ENCODE peak calls at places on chromosome 7, in seven cellular contexts. One of them, this sample, is unnamed.

GRCh38 chr7:916291-916941 is 38.1 kb downstream of the ADAP1 start:
- DNase-seq in GM04504: no peak
- DNase-seq in activated T-cell treated with anti-CD3 and anti-CD28 coated beads, Interleukin-2, amount 50 U/mL, for 72 hours: no peak
- DNase-seq in hypothalamus: no peak
- DNase-seq in stimulated activated CD4-positive, alpha-beta T cell treated with anti-CD3 and anti-CD28 coated beads, Interleukin-2, amount 100 ng/mL, for 24 hours: no peak
- DNase-seq in ureter: no peak
- DNase-seq in NCI-H446: peak; percentile 34
- DNase-seq in this sample: no peak

GRCh38 chr7:135414850-135415439 is 95.0 kb downstream of the CNOT4 start:
- DNase-seq in GM04504: peak; percentile 15
- DNase-seq in activated T-cell treated with anti-CD3 and anti-CD28 coated beads, Interleukin-2, amount 50 U/mL, for 72 hours: peak; percentile 34
- DNase-seq in hypothalamus: no peak
- DNase-seq in stimulated activated CD4-positive, alpha-beta T cell treated with anti-CD3 and anti-CD28 coated beads, Interleukin-2, amount 100 ng/mL, for 24 hours: peak; percentile 23
- DNase-seq in ureter: no peak
- DNase-seq in NCI-H446: peak; percentile 26
- DNase-seq in this sample: peak; percentile 3

GRCh38 chr7:122628651-122629411 is 70.1 kb downstream of the RNF133 start:
- DNase-seq in GM04504: no peak
- DNase-seq in activated T-cell treated with anti-CD3 and anti-CD28 coated beads, Interleukin-2, amount 50 U/mL, for 72 hours: no peak
- DNase-seq in hypothalamus: no peak
- DNase-seq in stimulated activated CD4-positive, alpha-beta T cell treated with anti-CD3 and anti-CD28 coated beads, Interleukin-2, amount 100 ng/mL, for 24 hours: no peak
- DNase-seq in ureter: no peak
- DNase-seq in NCI-H446: no peak
- DNase-seq in this sample: no peak

GRCh38 chr7:21618706-21619105 is 75.9 kb downstream of the DNAH11 start:
- DNase-seq in GM04504: no peak
- DNase-seq in activated T-cell treated with anti-CD3 and anti-CD28 coated beads, Interleukin-2, amount 50 U/mL, for 72 hours: no peak
- DNase-seq in hypothalamus: no peak
- DNase-seq in stimulated activated CD4-positive, alpha-beta T cell treated with anti-CD3 and anti-CD28 coated beads, Interleukin-2, amount 100 ng/mL, for 24 hours: no peak
- DNase-seq in ureter: no peak
- DNase-seq in NCI-H446: no peak
- DNase-seq in this sample: no peak

GRCh38 chr7:133376514-133376913 is 123.6 kb downstream of the EXOC4 start:
- DNase-seq in GM04504: no peak
- DNase-seq in activated T-cell treated with anti-CD3 and anti-CD28 coated beads, Interleukin-2, amount 50 U/mL, for 72 hours: no peak
- DNase-seq in hypothalamus: no peak
- DNase-seq in stimulated activated CD4-positive, alpha-beta T cell treated with anti-CD3 and anti-CD28 coated beads, Interleukin-2, amount 100 ng/mL, for 24 hours: no peak
- DNase-seq in ureter: no peak
- DNase-seq in NCI-H446: no peak
- DNase-seq in this sample: no peak

GRCh38 chr7:98654524-98655272 is 37.6 kb downstream of the NPTX2 start:
- DNase-seq in GM04504: no peak
- DNase-seq in activated T-cell treated with anti-CD3 and anti-CD28 coated beads, Interleukin-2, amount 50 U/mL, for 72 hours: no peak
- DNase-seq in hypothalamus: no peak
- DNase-seq in stimulated activated CD4-positive, alpha-beta T cell treated with anti-CD3 and anti-CD28 coated beads, Interleukin-2, amount 100 ng/mL, for 24 hours: no peak
- DNase-seq in ureter: no peak
- DNase-seq in NCI-H446: no peak
- DNase-seq in this sample: no peak

GRCh38 chr7:148277042-148277660 is 313.4 kb upstream of the C7orf33 start:
- DNase-seq in GM04504: no peak
- DNase-seq in activated T-cell treated with anti-CD3 and anti-CD28 coated beads, Interleukin-2, amount 50 U/mL, for 72 hours: no peak
- DNase-seq in hypothalamus: no peak
- DNase-seq in stimulated activated CD4-positive, alpha-beta T cell treated with anti-CD3 and anti-CD28 coated beads, Interleukin-2, amount 100 ng/mL, for 24 hours: no peak
- DNase-seq in ureter: peak; percentile 22
- DNase-seq in NCI-H446: no peak
- DNase-seq in this sample: no peak

GRCh38 chr7:155357573-155358041 is 59.9 kb downstream of the INSIG1 start:
- DNase-seq in GM04504: no peak
- DNase-seq in activated T-cell treated with anti-CD3 and anti-CD28 coated beads, Interleukin-2, amount 50 U/mL, for 72 hours: no peak
- DNase-seq in hypothalamus: no peak
- DNase-seq in stimulated activated CD4-positive, alpha-beta T cell treated with anti-CD3 and anti-CD28 coated beads, Interleukin-2, amount 100 ng/mL, for 24 hours: no peak
- DNase-seq in ureter: no peak
- DNase-seq in NCI-H446: no peak
- DNase-seq in this sample: no peak

GRCh38 chr7:13111230-13111629 is 423.8 kb downstream of the ARL4A start:
- DNase-seq in GM04504: no peak
- DNase-seq in activated T-cell treated with anti-CD3 and anti-CD28 coated beads, Interleukin-2, amount 50 U/mL, for 72 hours: peak; percentile 51
- DNase-seq in hypothalamus: no peak
- DNase-seq in stimulated activated CD4-positive, alpha-beta T cell treated with anti-CD3 and anti-CD28 coated beads, Interleukin-2, amount 100 ng/mL, for 24 hours: no peak
- DNase-seq in ureter: no peak
- DNase-seq in NCI-H446: no peak
- DNase-seq in this sample: no peak

GRCh38 chr7:141466151-141466904 is 84.9 kb upstream of the AGK start:
- DNase-seq in GM04504: no peak
- DNase-seq in activated T-cell treated with anti-CD3 and anti-CD28 coated beads, Interleukin-2, amount 50 U/mL, for 72 hours: no peak
- DNase-seq in hypothalamus: no peak
- DNase-seq in stimulated activated CD4-positive, alpha-beta T cell treated with anti-CD3 and anti-CD28 coated beads, Interleukin-2, amount 100 ng/mL, for 24 hours: no peak
- DNase-seq in ureter: no peak
- DNase-seq in NCI-H446: no peak
- DNase-seq in this sample: no peak

GRCh38 chr7:55307123-55307916 is 57.8 kb upstream of the LANCL2 start:
- DNase-seq in GM04504: no peak
- DNase-seq in activated T-cell treated with anti-CD3 and anti-CD28 coated beads, Interleukin-2, amount 50 U/mL, for 72 hours: no peak
- DNase-seq in hypothalamus: no peak
- DNase-seq in stimulated activated CD4-positive, alpha-beta T cell treated with anti-CD3 and anti-CD28 coated beads, Interleukin-2, amount 100 ng/mL, for 24 hours: no peak
- DNase-seq in ureter: no peak
- DNase-seq in NCI-H446: no peak
- DNase-seq in this sample: no peak

GRCh38 chr7:158723714-158724385 is 19.2 kb upstream of the NCAPG2 start:
- DNase-seq in GM04504: no peak
- DNase-seq in activated T-cell treated with anti-CD3 and anti-CD28 coated beads, Interleukin-2, amount 50 U/mL, for 72 hours: no peak
- DNase-seq in hypothalamus: no peak
- DNase-seq in stimulated activated CD4-positive, alpha-beta T cell treated with anti-CD3 and anti-CD28 coated beads, Interleukin-2, amount 100 ng/mL, for 24 hours: no peak
- DNase-seq in ureter: no peak
- DNase-seq in NCI-H446: no peak
- DNase-seq in this sample: no peak

GRCh38 chr7:151795168-151795754 is 81.7 kb downstream of the PRKAG2 start:
- DNase-seq in GM04504: no peak
- DNase-seq in activated T-cell treated with anti-CD3 and anti-CD28 coated beads, Interleukin-2, amount 50 U/mL, for 72 hours: peak; percentile 86
- DNase-seq in hypothalamus: no peak
- DNase-seq in stimulated activated CD4-positive, alpha-beta T cell treated with anti-CD3 and anti-CD28 coated beads, Interleukin-2, amount 100 ng/mL, for 24 hours: peak; percentile 84
- DNase-seq in ureter: no peak
- DNase-seq in NCI-H446: no peak
- DNase-seq in this sample: no peak

GRCh38 chr7:31110331-31111108 is 58.4 kb downstream of the ADCYAP1R1 start:
- DNase-seq in GM04504: no peak
- DNase-seq in activated T-cell treated with anti-CD3 and anti-CD28 coated beads, Interleukin-2, amount 50 U/mL, for 72 hours: no peak
- DNase-seq in hypothalamus: no peak
- DNase-seq in stimulated activated CD4-positive, alpha-beta T cell treated with anti-CD3 and anti-CD28 coated beads, Interleukin-2, amount 100 ng/mL, for 24 hours: no peak
- DNase-seq in ureter: peak; percentile 20
- DNase-seq in NCI-H446: no peak
- DNase-seq in this sample: no peak

GRCh38 chr7:94289071-94289470 is 105.6 kb upstream of the COL1A2 start:
- DNase-seq in GM04504: peak; percentile 82
- DNase-seq in activated T-cell treated with anti-CD3 and anti-CD28 coated beads, Interleukin-2, amount 50 U/mL, for 72 hours: no peak
- DNase-seq in hypothalamus: peak; percentile 4
- DNase-seq in stimulated activated CD4-positive, alpha-beta T cell treated with anti-CD3 and anti-CD28 coated beads, Interleukin-2, amount 100 ng/mL, for 24 hours: no peak
- DNase-seq in ureter: peak; percentile 64
- DNase-seq in NCI-H446: peak; percentile 80
- DNase-seq in this sample: peak; percentile 73

GRCh38 chr7:77409739-77410545 is 6.2 kb downstream of the GSAP start:
- DNase-seq in GM04504: peak; percentile 61
- DNase-seq in activated T-cell treated with anti-CD3 and anti-CD28 coated beads, Interleukin-2, amount 50 U/mL, for 72 hours: no peak
- DNase-seq in hypothalamus: no peak
- DNase-seq in stimulated activated CD4-positive, alpha-beta T cell treated with anti-CD3 and anti-CD28 coated beads, Interleukin-2, amount 100 ng/mL, for 24 hours: no peak
- DNase-seq in ureter: no peak
- DNase-seq in NCI-H446: no peak
- DNase-seq in this sample: no peak

GRCh38 chr7:436367-437128 is 83.1 kb downstream of the PDGFA start:
- DNase-seq in GM04504: no peak
- DNase-seq in activated T-cell treated with anti-CD3 and anti-CD28 coated beads, Interleukin-2, amount 50 U/mL, for 72 hours: no peak
- DNase-seq in hypothalamus: no peak
- DNase-seq in stimulated activated CD4-positive, alpha-beta T cell treated with anti-CD3 and anti-CD28 coated beads, Interleukin-2, amount 100 ng/mL, for 24 hours: no peak
- DNase-seq in ureter: no peak
- DNase-seq in NCI-H446: no peak
- DNase-seq in this sample: no peak

GRCh38 chr7:156180451-156181229 is 368.4 kb upstream of the SHH start:
- DNase-seq in GM04504: no peak
- DNase-seq in activated T-cell treated with anti-CD3 and anti-CD28 coated beads, Interleukin-2, amount 50 U/mL, for 72 hours: no peak
- DNase-seq in hypothalamus: no peak
- DNase-seq in stimulated activated CD4-positive, alpha-beta T cell treated with anti-CD3 and anti-CD28 coated beads, Interleukin-2, amount 100 ng/mL, for 24 hours: no peak
- DNase-seq in ureter: no peak
- DNase-seq in NCI-H446: no peak
- DNase-seq in this sample: no peak

GRCh38 chr7:11703829-11704228 is 128.2 kb downstream of the THSD7A start:
- DNase-seq in GM04504: no peak
- DNase-seq in activated T-cell treated with anti-CD3 and anti-CD28 coated beads, Interleukin-2, amount 50 U/mL, for 72 hours: no peak
- DNase-seq in hypothalamus: no peak
- DNase-seq in stimulated activated CD4-positive, alpha-beta T cell treated with anti-CD3 and anti-CD28 coated beads, Interleukin-2, amount 100 ng/mL, for 24 hours: no peak
- DNase-seq in ureter: no peak
- DNase-seq in NCI-H446: no peak
- DNase-seq in this sample: no peak

GRCh38 chr7:156969972-156970420 is 20.5 kb downstream of the NOM1 start:
- DNase-seq in GM04504: peak; percentile 12
- DNase-seq in activated T-cell treated with anti-CD3 and anti-CD28 coated beads, Interleukin-2, amount 50 U/mL, for 72 hours: no peak
- DNase-seq in hypothalamus: no peak
- DNase-seq in stimulated activated CD4-positive, alpha-beta T cell treated with anti-CD3 and anti-CD28 coated beads, Interleukin-2, amount 100 ng/mL, for 24 hours: no peak
- DNase-seq in ureter: no peak
- DNase-seq in NCI-H446: no peak
- DNase-seq in this sample: no peak

GRCh38 chr7:41916450-41916927 is 213.6 kb upstream of the INHBA start:
- DNase-seq in GM04504: peak; percentile 98
- DNase-seq in activated T-cell treated with anti-CD3 and anti-CD28 coated beads, Interleukin-2, amount 50 U/mL, for 72 hours: no peak
- DNase-seq in hypothalamus: no peak
- DNase-seq in stimulated activated CD4-positive, alpha-beta T cell treated with anti-CD3 and anti-CD28 coated beads, Interleukin-2, amount 100 ng/mL, for 24 hours: no peak
- DNase-seq in ureter: no peak
- DNase-seq in NCI-H446: no peak
- DNase-seq in this sample: no peak

GRCh38 chr7:129741011-129741410 is 129.5 kb downstream of the NRF1 start:
- DNase-seq in GM04504: no peak
- DNase-seq in activated T-cell treated with anti-CD3 and anti-CD28 coated beads, Interleukin-2, amount 50 U/mL, for 72 hours: no peak
- DNase-seq in hypothalamus: no peak
- DNase-seq in stimulated activated CD4-positive, alpha-beta T cell treated with anti-CD3 and anti-CD28 coated beads, Interleukin-2, amount 100 ng/mL, for 24 hours: no peak
- DNase-seq in ureter: no peak
- DNase-seq in NCI-H446: no peak
- DNase-seq in this sample: no peak

GRCh38 chr7:33940503-33940902 is 35.2 kb downstream of the BMPER start:
- DNase-seq in GM04504: no peak
- DNase-seq in activated T-cell treated with anti-CD3 and anti-CD28 coated beads, Interleukin-2, amount 50 U/mL, for 72 hours: no peak
- DNase-seq in hypothalamus: no peak
- DNase-seq in stimulated activated CD4-positive, alpha-beta T cell treated with anti-CD3 and anti-CD28 coated beads, Interleukin-2, amount 100 ng/mL, for 24 hours: no peak
- DNase-seq in ureter: no peak
- DNase-seq in NCI-H446: no peak
- DNase-seq in this sample: no peak

GRCh38 chr7:73437699-73438416 is 4.3 kb downstream of the FZD9 start:
- DNase-seq in GM04504: no peak
- DNase-seq in activated T-cell treated with anti-CD3 and anti-CD28 coated beads, Interleukin-2, amount 50 U/mL, for 72 hours: no peak
- DNase-seq in hypothalamus: no peak
- DNase-seq in stimulated activated CD4-positive, alpha-beta T cell treated with anti-CD3 and anti-CD28 coated beads, Interleukin-2, amount 100 ng/mL, for 24 hours: no peak
- DNase-seq in ureter: no peak
- DNase-seq in NCI-H446: no peak
- DNase-seq in this sample: no peak

GRCh38 chr7:101944611-101945010 is 127.2 kb downstream of the CUX1 start:
- DNase-seq in GM04504: no peak
- DNase-seq in activated T-cell treated with anti-CD3 and anti-CD28 coated beads, Interleukin-2, amount 50 U/mL, for 72 hours: no peak
- DNase-seq in hypothalamus: no peak
- DNase-seq in stimulated activated CD4-positive, alpha-beta T cell treated with anti-CD3 and anti-CD28 coated beads, Interleukin-2, amount 100 ng/mL, for 24 hours: no peak
- DNase-seq in ureter: no peak
- DNase-seq in NCI-H446: no peak
- DNase-seq in this sample: no peak

GRCh38 chr7:28855538-28856217 is 102.5 kb downstream of the TRIL start:
- DNase-seq in GM04504: peak; percentile 76
- DNase-seq in activated T-cell treated with anti-CD3 and anti-CD28 coated beads, Interleukin-2, amount 50 U/mL, for 72 hours: no peak
- DNase-seq in hypothalamus: no peak
- DNase-seq in stimulated activated CD4-positive, alpha-beta T cell treated with anti-CD3 and anti-CD28 coated beads, Interleukin-2, amount 100 ng/mL, for 24 hours: no peak
- DNase-seq in ureter: no peak
- DNase-seq in NCI-H446: no peak
- DNase-seq in this sample: no peak